ENCODE peak calls at places on chromosomes 16 and 17, in seven cellular contexts. V, E, D, O, H, C and I are unnamed samples. For H3K9me3, the result is how much of the 10 kb centered on the place peaks cover.

GRCh38 chr16:76193851-76194620 is 83.2 kb upstream of the CNTNAP4 start:
- DNase-seq in E (no peak), H (no peak), O (no peak), C (no peak), V (no peak), D (no peak), I (no peak)

GRCh38 chr16:86072328-86073102 is 173.6 kb downstream of the IRF8 start:
- DNase-seq in E (peak), C (no peak), V (no peak), O (no peak), D (peak), H (peak), I (no peak)

GRCh38 chr17:1041746-1042145 is 44.8 kb downstream of the TIMM22 start:
- DNase-seq in O (no peak), E (no peak), C (no peak), D (no peak), V (peak), H (peak), I (no peak)

GRCh38 chr16:66905633-66906539 is 12.8 kb downstream of the CDH16 start:
- DNase-seq in E (peak), C (no peak), V (no peak), O (no peak), D (no peak), H (peak), I (no peak)

GRCh38 chr16:81127051-81127450 is 30.9 kb upstream of the GCSH start:
- DNase-seq in H (no peak), V (no peak), O (no peak), D (no peak), C (no peak), E (no peak), I (no peak)

GRCh38 chr17:70130274-70130673 is 39.1 kb upstream of the KCNJ2 start:
- DNase-seq in H (no peak), D (no peak), C (no peak), V (no peak), E (no peak), O (no peak), I (no peak)

GRCh38 chr16:8905168-8905762 is 23.1 kb downstream of the LITAFD start:
- DNase-seq in C (no peak), D (peak), O (no peak), E (no peak), V (no peak), H (no peak), I (no peak)

GRCh38 chr16:68658258-68658973 is 13.3 kb downstream of the CDH3 start:
- DNase-seq in O (no peak), E (no peak), V (no peak), D (peak), H (no peak), C (no peak), I (peak)

GRCh38 chr16:4859900-4860255 is 12.6 kb downstream of the UBN1 start:
- DNase-seq in D (no peak), H (no peak), C (no peak), E (no peak), V (no peak), O (no peak), I (no peak)

GRCh38 chr16:19524866-19525723 is 1.4 kb downstream of the CCP110 start:
- DNase-seq in C (no peak), E (no peak), O (no peak), V (no peak), D (no peak), H (no peak), I (no peak)

GRCh38 chr17:49363251-49363650 is 1.2 kb upstream of the ZNF652 start:
- DNase-seq in D (no peak), H (no peak), V (no peak), C (no peak), E (no peak), O (no peak), I (no peak)

GRCh38 chr16:51577621-51578303 is 426.7 kb upstream of the SALL1 start:
- DNase-seq in V (no peak), C (no peak), E (no peak), O (no peak), D (no peak), H (no peak), I (no peak)

GRCh38 chr17:41697122-41697962 is 8.7 kb downstream of the EIF1 start:
- DNase-seq in V (peak), O (peak), C (no peak), H (peak), D (no peak), E (peak), I (no peak)

GRCh38 chr17:65389426-65389825 is 172.0 kb downstream of the AXIN2 start:
- DNase-seq in O (no peak), E (no peak), D (no peak), V (no peak), C (no peak), H (no peak), I (no peak)

GRCh38 chr16:87667443-87667842 is 65.1 kb downstream of the JPH3 start:
- DNase-seq in H (no peak), O (no peak), C (no peak), D (no peak), V (no peak), E (no peak), I (no peak)

GRCh38 chr16:58661199-58661830 is 23.3 kb downstream of the SLC38A7 start:
- DNase-seq in C (peak), V (no peak), O (no peak), E (peak), D (peak), H (peak), I (no peak)

GRCh38 chr17:10197721-10198508 is 491 bp downstream of the GAS7 start:
- DNase-seq in E (no peak), V (peak), D (no peak), C (no peak), H (peak), O (peak), I (peak)

GRCh38 chr17:7559307-7560171 is 989 bp downstream of the TNFSF13 start:
- DNase-seq in V (peak), H (no peak), C (no peak), D (no peak), E (peak), O (no peak), I (peak)

GRCh38 chr17:40511136-40511535 is 9.7 kb upstream of the TNS4 start:
- DNase-seq in C (no peak), O (no peak), H (no peak), E (no peak), D (no peak), V (no peak), I (no peak)
- H3K27ac ChIP-seq in C (no peak), O (peak), H (no peak), E (no peak), D (no peak), V (no peak), I (no peak)

GRCh38 chr16:35447010-35447558 is 1987.7 kb downstream of the TP53TG3F start:
- DNase-seq in V (no peak), H (no peak), C (no peak), E (no peak), D (no peak), O (no peak), I (no peak)

GRCh38 chr16:35452471-35452870 is 1993.1 kb downstream of the TP53TG3F start:
- DNase-seq in H (no peak), D (no peak), O (no peak), C (no peak), E (no peak), V (no peak), I (no peak)

GRCh38 chr16:35449663-35450062 is 1990.3 kb downstream of the TP53TG3F start:
- DNase-seq in O (no peak), V (no peak), E (no peak), H (no peak), D (no peak), C (no peak), I (no peak)

DNA sequence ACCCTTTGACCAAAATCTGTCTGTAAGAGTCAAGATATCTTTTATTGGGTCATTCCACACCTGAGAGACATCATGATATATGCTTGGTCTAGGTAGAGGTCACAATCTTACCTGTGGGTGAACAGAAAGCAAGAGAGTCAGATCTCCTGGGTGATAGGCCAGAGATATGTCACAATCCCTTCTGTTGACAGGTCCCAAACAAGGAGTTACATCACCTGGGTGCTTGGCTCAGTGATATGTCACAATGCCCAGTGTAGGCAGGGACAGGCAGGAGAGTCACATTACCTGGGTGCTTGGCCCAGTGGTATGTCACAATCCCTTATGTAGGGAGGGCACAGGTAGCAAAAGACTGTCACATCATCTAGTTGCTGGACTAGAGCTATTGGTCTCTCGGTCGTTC is 1991.2 kb downstream of the TP53TG3F start:
- DNase-seq in O (no peak), V (no peak), C (no peak), D (no peak), E (no peak), H (no peak), I (no peak)
- H3K9me3 ChIP-seq in O (under half), V (under half), C (under half), D (under half), E (half or more), H (half or more), I (under half)

DNA sequence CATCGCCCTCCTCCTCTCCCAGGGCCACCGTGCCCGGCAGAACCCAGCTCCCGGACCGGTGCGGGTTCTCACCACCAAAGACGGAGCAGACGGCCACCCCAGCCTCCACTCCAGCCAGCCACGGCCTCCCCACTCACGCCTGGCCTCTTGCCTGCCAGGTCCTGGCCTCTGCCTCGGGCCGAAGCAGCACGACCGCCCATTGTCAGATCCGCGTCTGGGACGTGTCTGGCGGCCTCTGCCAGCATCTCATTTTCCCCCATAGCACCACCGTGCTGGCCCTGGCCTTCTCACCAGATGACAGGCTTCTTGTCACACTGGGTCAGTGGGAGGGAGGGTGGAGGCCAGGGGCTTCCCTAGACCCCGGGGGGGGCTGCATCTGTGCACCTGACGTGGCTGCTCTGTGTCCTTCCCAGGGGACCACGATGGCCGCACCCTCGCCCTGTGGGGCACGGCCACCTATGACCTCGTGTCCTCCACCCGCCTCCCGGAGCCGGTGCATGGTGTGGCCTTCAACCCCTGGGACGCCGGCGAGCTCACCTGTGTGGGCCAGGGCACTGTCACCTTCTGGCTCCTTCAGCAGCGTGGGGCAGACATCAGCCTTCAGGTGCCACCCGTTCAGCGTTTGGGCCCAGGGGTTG is 6.6 kb upstream of the RHOT2 start:
- DNase-seq in E (no peak), C (no peak), H (no peak), D (no peak), O (no peak), V (no peak), I (no peak)
- H3K27ac ChIP-seq in E (peak), C (no peak), H (peak), D (peak), O (no peak), V (peak), I (peak)

DNA sequence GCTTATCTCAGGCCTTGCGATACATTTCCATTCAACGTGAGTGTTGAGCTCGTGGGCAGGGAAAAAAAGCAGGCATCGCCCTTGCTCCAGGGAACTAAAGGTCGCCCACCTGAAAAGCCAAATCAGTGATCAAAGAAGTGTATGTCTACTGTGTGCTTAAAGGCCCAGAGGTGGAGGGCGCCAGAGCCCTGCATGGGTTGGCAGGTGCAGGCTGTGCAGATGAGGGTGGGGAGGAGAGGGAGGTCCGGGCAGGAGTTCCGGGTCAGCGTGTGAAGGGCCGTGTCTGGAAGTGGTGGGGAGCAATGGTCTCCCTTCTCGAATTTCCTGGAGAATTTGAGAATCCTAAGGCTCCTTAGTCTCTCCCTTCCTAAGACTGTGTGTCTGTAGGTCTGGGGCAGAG is 7.2 kb downstream of the ADAM11 start:
- DNase-seq in E (no peak), D (no peak), O (no peak), H (no peak), V (no peak), C (no peak), I (no peak)
- H3K9me3 ChIP-seq in E (under half), D (under half), O (under half), H (under half), V (under half), C (under half), I (under half)

GRCh38 chr17:31739300-31739699 is 119.7 kb downstream of the COPRS start:
- DNase-seq in E (no peak), C (no peak), H (no peak), V (no peak), D (no peak), O (no peak), I (no peak)
- H3K27ac ChIP-seq in E (peak), C (peak), H (peak), V (no peak), D (no peak), O (no peak), I (no peak)

GRCh38 chr16:35585411-35585810 is 2126.0 kb downstream of the TP53TG3F start:
- DNase-seq in C (no peak), H (no peak), E (no peak), V (no peak), D (no peak), O (no peak), I (no peak)
- H3K9me3 ChIP-seq in C (under half), H (under half), E (under half), V (under half), D (under half), O (under half), I (under half)